ENCODE peak calls at places on chromosomes 12 and 14, in five cellular contexts. F is hepatocyte, L is BE2C, A is GM12878, N is amygdala. K is an unnamed sample.

GRCh38 chr12:111393700-111394275 is 11.9 kb upstream of the SH2B3 start:
- DNase-seq in F (no peak), L (no peak), A (no peak), N (no peak), K (no peak)

GRCh38 chr12:120276734-120277133 is 11.2 kb upstream of the PXN start:
- DNase-seq in F (no peak), L (no peak), A (no peak), N (no peak), K (no peak)

GRCh38 chr12:2332266-2332665 is 279.5 kb downstream of the CACNA1C start:
- DNase-seq in F (no peak), L (no peak), A (no peak), N (no peak), K (no peak)

GRCh38 chr14:56342419-56342901 is 224.2 kb downstream of the PELI2 start:
- DNase-seq in F (no peak), L (no peak), A (no peak), N (no peak), K (no peak)

GRCh38 chr14:94051115-94051514 is 25.0 kb downstream of the OTUB2 start:
- DNase-seq in F (peak; percentile 53), L (peak; percentile 44), A (no peak), N (peak; percentile 57), K (peak; percentile 11)

GRCh38 chr14:35875296-35875695 is 49.2 kb downstream of the BRMS1L start:
- DNase-seq in F (no peak), L (peak; percentile 16), A (no peak), N (no peak), K (no peak)

GRCh38 chr12:80352476-80352875 is 91.6 kb upstream of the PTPRQ start:
- DNase-seq in F (no peak), L (no peak), A (no peak), N (no peak), K (no peak)

GRCh38 chr12:38875571-38876228 is 29.7 kb downstream of the CPNE8 start:
- DNase-seq in F (no peak), L (peak; percentile 26), A (no peak), N (no peak), K (no peak)

GRCh38 chr14:101961011-101961721 is 3.2 kb upstream of the DYNC1H1 start:
- DNase-seq in F (peak; percentile 88), L (peak; percentile 88), A (peak; percentile 36), N (peak; percentile 32), K (peak; percentile 73)

GRCh38 chr14:106491851-106492250 is 965.5 kb downstream of the TMEM121 start:
- DNase-seq in F (no peak), L (peak; percentile 54), A (no peak), N (no peak), K (no peak)

GRCh38 chr12:63302269-63302940 is 151.4 kb upstream of the AVPR1A start:
- DNase-seq in F (no peak), L (no peak), A (peak; percentile 41), N (no peak), K (no peak)

GRCh38 chr12:94175763-94176660 is 27.6 kb downstream of the PLXNC1 start:
- DNase-seq in F (no peak), L (no peak), A (no peak), N (no peak), K (no peak)

GRCh38 chr12:3206536-3207072 is 129.4 kb downstream of the TSPAN9 start:
- DNase-seq in F (no peak), L (no peak), A (no peak), N (no peak), K (no peak)

GRCh38 chr12:18361431-18361830 is 100.1 kb downstream of the PIK3C2G start:
- DNase-seq in F (no peak), L (no peak), A (no peak), N (no peak), K (no peak)

GRCh38 chr12:12835378-12836145 is 22.4 kb downstream of the DDX47 start:
- DNase-seq in F (peak; percentile 73), L (no peak), A (no peak), N (no peak), K (peak; percentile 87)

GRCh38 chr12:48865141-48865440 is 579 bp downstream of the RND1 start:
- DNase-seq in F (no peak), L (no peak), A (no peak), N (no peak), K (no peak)

GRCh38 chr12:101021911-101022388 is 188.1 kb downstream of the SLC5A8 start:
- DNase-seq in F (no peak), L (no peak), A (no peak), N (no peak), K (no peak)